ENCODE peak calls at places on chromosomes 7 and 10, in six cellular contexts. P is left ventricle myocardium inferior, Z is stomach, D is PC-3, I is cardiac muscle cell, H is hepatocyte. S is an unnamed sample. For H3K4me1, the result is how much of the 10 kb centered on the place peaks cover.

GRCh38 chr7:371779-372545 is 82.0 kb downstream of the FOXL3 start:
- DNase-seq in P (peak), Z (peak), D (no peak), I (no peak), H (no peak), S (no peak)

GRCh38 chr10:111578076-111578475 is 501.2 kb downstream of the ADRA2A start:
- DNase-seq in P (no peak), Z (no peak), D (no peak), I (no peak), H (no peak), S (no peak)

GRCh38 chr7:105047932-105048331 is 33.9 kb downstream of the KMT2E start:
- DNase-seq in P (no peak), Z (no peak), D (no peak), I (no peak), H (no peak), S (no peak)

GRCh38 chr10:12042409-12042796 is 206 bp downstream of the UPF2 start:
- DNase-seq in P (no peak), Z (peak), D (no peak), I (peak), H (peak), S (no peak)

GRCh38 chr10:113959383-113959760 is 84.3 kb upstream of the ADRB1 start:
- DNase-seq in P (no peak), Z (peak), D (peak), I (no peak), H (peak), S (peak)

GRCh38 chr7:22571776-22572175 is 71.8 kb upstream of the STEAP1B start:
- DNase-seq in P (no peak), Z (no peak), D (no peak), I (no peak), H (no peak), S (no peak)

GRCh38 chr10:68665841-68666240 is 55.2 kb upstream of the CCAR1 start:
- DNase-seq in P (no peak), Z (no peak), D (peak), I (peak), H (no peak), S (no peak)

GRCh38 chr10:60238408-60239100 is 151.1 kb downstream of the ANK3 start:
- DNase-seq in P (no peak), Z (peak), D (peak), I (peak), H (peak), S (no peak)

GRCh38 chr10:8052970-8053445 is 1.5 kb upstream of the GATA3 start:
- DNase-seq in P (no peak), Z (no peak), D (no peak), I (no peak), H (no peak), S (no peak)

GRCh38 chr10:111856631-111857030 is 326.9 kb downstream of the GPAM start:
- DNase-seq in P (no peak), Z (no peak), D (peak), I (no peak), H (peak), S (no peak)

GRCh38 chr10:22364407-22364806 is 19.1 kb downstream of the SPAG6 start:
- DNase-seq in P (no peak), Z (no peak), D (no peak), I (no peak), H (no peak), S (no peak)

GRCh38 chr7:116354171-116354545 is 143.8 kb downstream of the TES start:
- DNase-seq in P (peak), Z (peak), D (no peak), I (peak), H (peak), S (no peak)

GRCh38 chr7:86911703-86912102 is 147.8 kb downstream of the ELAPOR2 start:
- DNase-seq in P (no peak), Z (no peak), D (peak), I (no peak), H (no peak), S (no peak)

GRCh38 chr10:13813540-13813939 is 226.8 kb downstream of the PRPF18 start:
- DNase-seq in P (no peak), Z (peak), D (no peak), I (no peak), H (no peak), S (no peak)

GRCh38 chr7:108486291-108486966 is 30.2 kb upstream of the NRCAM start:
- DNase-seq in P (no peak), Z (no peak), D (no peak), I (peak), H (no peak), S (no peak)

GRCh38 chr7:130224210-130224609 is 16.6 kb downstream of the SSMEM1 start:
- DNase-seq in P (no peak), Z (no peak), D (no peak), I (no peak), H (no peak), S (no peak)

GRCh38 chr10:109780997-109781396 is 142.3 kb downstream of the XPNPEP1 start:
- DNase-seq in P (no peak), Z (no peak), D (no peak), I (no peak), H (no peak), S (no peak)

GRCh38 chr7:96547371-96547811 is 162.3 kb downstream of the SEM1 start:
- DNase-seq in P (no peak), Z (no peak), D (peak), I (no peak), H (no peak), S (no peak)

GRCh38 chr7:98795741-98796493 is 73.9 kb downstream of the TMEM130 start:
- DNase-seq in P (no peak), Z (no peak), D (peak), I (no peak), H (no peak), S (no peak)

GRCh38 chr7:37416739-37417474 is 31.8 kb downstream of the ELMO1 start:
- DNase-seq in P (no peak), Z (no peak), D (no peak), I (no peak), H (no peak), S (no peak)

GRCh38 chr10:116699049-116699782 is 43.1 kb downstream of the HSPA12A start:
- DNase-seq in P (no peak), Z (no peak), D (no peak), I (no peak), H (no peak), S (no peak)

GRCh38 chr10:112872728-112873127 is 77.3 kb upstream of the TCF7L2 start:
- DNase-seq in P (no peak), Z (no peak), D (no peak), I (no peak), H (no peak), S (no peak)

GRCh38 chr7:142053988-142054387 is 57.5 kb upstream of the MGAM2 start:
- DNase-seq in P (no peak), Z (no peak), D (no peak), I (peak), H (no peak), S (no peak)

GRCh38 chr7:158815471-158816128 is 13.7 kb downstream of the ESYT2 start:
- DNase-seq in P (no peak), Z (no peak), D (no peak), I (peak), H (no peak), S (no peak)

GRCh38 chr7:11726251-11727155 is 105.5 kb downstream of the THSD7A start:
- DNase-seq in P (peak), Z (no peak), D (no peak), I (peak), H (peak), S (no peak)

DNA sequence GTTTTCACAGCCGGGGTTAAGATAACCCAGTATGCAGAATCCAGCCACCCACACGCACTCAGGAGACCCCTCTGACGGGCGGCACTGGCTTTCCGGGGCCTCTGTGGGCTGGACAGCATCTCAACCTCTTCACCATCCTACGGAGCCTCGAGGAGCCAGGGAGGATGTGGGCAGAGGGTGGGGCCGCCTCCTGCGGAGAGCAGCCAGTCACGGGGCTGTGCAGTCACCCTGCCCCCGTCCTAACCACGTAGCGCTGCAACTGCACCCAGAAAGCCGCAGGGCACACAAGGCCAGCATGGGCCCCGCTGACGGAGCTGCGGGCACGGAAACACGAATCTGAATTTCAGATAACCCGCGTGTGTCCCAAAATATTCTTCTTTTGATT is 270.3 kb downstream of the ELFN1 start:
- DNase-seq in P (peak), Z (peak), D (no peak), I (peak), H (no peak), S (peak)
- H3K4me1 ChIP-seq in P (under half), Z (under half), D (under half), I (under half), H (under half), S (under half)

DNA sequence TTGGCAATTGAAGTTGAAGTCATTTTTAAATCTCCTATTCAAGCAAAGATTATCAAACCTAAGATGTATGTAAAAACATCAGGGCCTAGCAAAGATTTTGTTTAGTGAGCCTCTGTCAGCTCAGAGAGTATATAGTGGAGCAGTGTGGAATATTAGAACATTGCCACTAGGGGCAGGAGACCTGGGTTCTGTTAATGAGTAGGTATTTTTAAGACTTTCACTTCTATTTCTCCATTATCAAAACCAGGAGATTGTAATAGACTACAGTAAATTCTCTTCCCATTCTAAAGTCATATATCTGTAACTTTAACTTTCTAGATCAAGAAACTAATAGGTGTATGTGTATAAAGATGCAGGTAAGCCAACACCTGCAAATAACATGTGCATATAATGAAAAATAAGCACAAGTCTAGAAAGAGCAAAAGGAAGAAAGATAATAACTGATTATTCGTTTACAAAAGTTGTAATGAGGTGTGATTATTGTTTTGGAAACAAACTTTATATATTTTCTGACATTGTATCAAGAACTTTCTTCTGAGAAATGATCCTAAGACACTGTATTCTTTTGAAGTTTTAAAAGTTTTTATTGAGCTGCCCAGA is 64.4 kb downstream of the KCND2 start:
- DNase-seq in P (no peak), Z (no peak), D (peak), I (peak), H (peak), S (no peak)
- TF ChIP-seq CTCF in P (peak), Z (no peak), D (peak), I (peak), H (peak), S (no peak)

DNA sequence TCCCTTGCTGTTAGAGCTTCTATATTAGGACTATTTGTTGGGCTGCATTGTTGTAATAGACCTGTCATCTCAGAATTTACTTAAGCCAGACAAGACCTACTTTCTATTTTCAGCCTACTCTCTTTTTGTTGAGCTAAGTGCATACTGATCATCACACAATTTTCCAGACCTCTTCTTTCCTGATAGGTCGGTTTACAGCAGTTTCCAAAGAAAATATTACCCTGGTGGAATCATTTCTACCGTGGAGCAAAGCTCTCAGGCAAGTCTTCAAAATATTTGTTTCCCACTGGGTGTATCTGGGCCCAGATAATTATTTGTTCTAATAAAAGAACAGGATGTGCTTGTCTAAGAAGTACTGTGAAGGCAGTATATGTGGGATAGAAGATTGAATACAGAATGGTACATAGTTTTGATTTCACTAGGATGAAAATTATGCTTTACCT is 412.0 kb upstream of the KLF6 start:
- DNase-seq in P (no peak), Z (no peak), D (no peak), I (no peak), H (no peak), S (no peak)
- H3K4me1 ChIP-seq in P (under half), Z (under half), D (under half), I (under half), H (under half), S (under half)

DNA sequence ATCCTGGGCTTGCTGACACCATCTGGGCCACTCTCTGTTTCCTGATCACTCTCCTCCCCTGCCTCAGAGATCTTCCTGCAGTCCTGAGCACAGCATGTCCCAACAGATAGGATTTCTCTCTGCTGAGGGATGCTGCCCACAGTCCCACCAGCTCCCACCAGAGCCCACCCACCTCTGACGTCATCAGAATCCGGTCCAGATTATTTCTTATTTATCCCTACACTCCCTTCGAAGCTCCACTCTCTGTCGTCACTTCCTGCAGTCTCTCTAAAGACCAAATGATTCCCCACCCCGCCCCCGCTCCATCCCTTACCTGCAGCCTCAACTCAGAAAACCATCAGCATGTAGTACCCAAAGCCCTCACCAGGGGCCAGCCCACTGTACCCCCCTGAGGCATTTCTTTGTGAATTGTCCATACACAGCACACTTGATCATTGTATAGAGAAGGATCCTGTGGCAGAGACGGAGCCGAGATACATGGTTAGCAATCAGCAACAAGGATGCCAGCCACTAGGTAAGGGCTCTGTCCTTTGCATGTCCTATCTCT is 192.0 kb upstream of the MGMT start:
- DNase-seq in P (no peak), Z (no peak), D (no peak), I (no peak), H (no peak), S (no peak)
- TF ChIP-seq CTCF in P (no peak), Z (no peak), D (no peak), I (no peak), H (no peak), S (no peak)

DNA sequence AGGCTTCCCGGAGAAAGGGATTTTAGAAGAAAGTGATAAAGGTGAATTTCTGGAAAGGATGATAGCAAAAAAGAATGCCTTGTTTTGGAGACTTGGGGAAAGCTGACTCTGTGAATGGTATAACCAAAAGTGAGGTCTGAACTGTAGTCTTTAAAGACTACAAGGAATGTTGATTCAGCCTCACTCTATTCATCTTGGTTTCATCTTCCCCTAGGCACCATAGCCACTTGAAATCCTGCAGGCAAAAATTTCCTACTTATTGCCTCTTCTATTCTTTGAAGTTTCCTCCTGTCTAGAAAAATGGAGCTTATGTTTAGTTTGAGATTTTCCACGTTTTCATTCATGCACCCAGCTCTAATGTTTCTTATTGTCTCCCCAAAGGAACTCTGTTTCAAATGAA is 518.0 kb downstream of the AUTS2 start:
- DNase-seq in P (no peak), Z (no peak), D (no peak), I (no peak), H (no peak), S (no peak)
- H3K4me1 ChIP-seq in P (under half), Z (under half), D (under half), I (under half), H (under half), S (under half)

GRCh38 chr10:28880551-28880950 is 203.2 kb downstream of the BAMBI start:
- DNase-seq in P (no peak), Z (no peak), D (no peak), I (peak), H (no peak), S (no peak)

GRCh38 chr10:28881483-28881882 is 204.2 kb downstream of the BAMBI start:
- DNase-seq in P (no peak), Z (no peak), D (no peak), I (no peak), H (no peak), S (no peak)

GRCh38 chr10:28875535-28876208 is 198.4 kb downstream of the BAMBI start:
- DNase-seq in P (no peak), Z (no peak), D (peak), I (peak), H (peak), S (no peak)

GRCh38 chr10:28879875-28880381 is 202.6 kb downstream of the BAMBI start:
- DNase-seq in P (peak), Z (no peak), D (no peak), I (peak), H (no peak), S (no peak)

GRCh38 chr10:28878236-28878970 is 201.1 kb downstream of the BAMBI start:
- DNase-seq in P (no peak), Z (no peak), D (no peak), I (no peak), H (no peak), S (no peak)
- TF ChIP-seq CTCF in P (no peak), Z (no peak), D (no peak), I (no peak), H (no peak), S (no peak)

S was measured in mucosa of descending colon.